ENCODE peak calls at places on chromosomes 6 and 20, in four cellular contexts. Z, L, U and S are unnamed samples. For H3K9me3 and H3K27me3, the result is how much of the 10 kb centered on the place peaks cover.

GRCh38 chr6:4607026-4607704 is 169.0 kb upstream of the CDYL start:
- DNase-seq in U (no peak), Z (peak), L (no peak), S (no peak)

GRCh38 chr20:34637245-34638185 is 39.4 kb downstream of the PIGU start:
- DNase-seq in L (no peak), Z (peak), U (no peak), S (no peak)

GRCh38 chr20:41169791-41170351 is 32.5 kb downstream of the PLCG1 start:
- DNase-seq in L (no peak), Z (peak), U (no peak), S (peak)

GRCh38 chr6:145815875-145816274 is 1.3 kb upstream of the FBXO30 start:
- DNase-seq in U (no peak), L (no peak), Z (peak), S (no peak)

GRCh38 chr6:73558624-73559398 is 38.0 kb upstream of the EEF1A1 start:
- DNase-seq in L (no peak), Z (no peak), U (peak), S (no peak)

GRCh38 chr20:42735539-42735938 is 454.2 kb downstream of the PTPRT start:
- DNase-seq in L (no peak), U (no peak), Z (no peak), S (no peak)

GRCh38 chr6:145669627-145670034 is 65.7 kb downstream of the EPM2A start:
- DNase-seq in Z (peak), U (no peak), L (no peak), S (no peak)

GRCh38 chr6:82176616-82177015 is 70.9 kb downstream of the IBTK start:
- DNase-seq in L (no peak), Z (no peak), U (no peak), S (no peak)

GRCh38 chr6:7811441-7811840 is 85.5 kb downstream of the BMP6 start:
- DNase-seq in L (no peak), U (no peak), Z (no peak), S (no peak)

GRCh38 chr20:42752620-42753019 is 437.1 kb downstream of the PTPRT start:
- DNase-seq in L (no peak), Z (no peak), U (no peak), S (no peak)

GRCh38 chr20:20373046-20373706 is 5.3 kb downstream of the INSM1 start:
- DNase-seq in Z (peak), L (no peak), U (no peak), S (no peak)

GRCh38 chr20:21615617-21616080 is 89.8 kb upstream of the PAX1 start:
- DNase-seq in U (peak), L (no peak), Z (peak), S (no peak)

GRCh38 chr6:21587182-21587924 is 6.2 kb upstream of the SOX4 start:
- DNase-seq in Z (peak), L (no peak), U (peak), S (peak)

GRCh38 chr6:108163267-108163643 is 2.6 kb upstream of the NR2E1 start:
- DNase-seq in U (peak), L (no peak), Z (no peak), S (no peak)

DNA sequence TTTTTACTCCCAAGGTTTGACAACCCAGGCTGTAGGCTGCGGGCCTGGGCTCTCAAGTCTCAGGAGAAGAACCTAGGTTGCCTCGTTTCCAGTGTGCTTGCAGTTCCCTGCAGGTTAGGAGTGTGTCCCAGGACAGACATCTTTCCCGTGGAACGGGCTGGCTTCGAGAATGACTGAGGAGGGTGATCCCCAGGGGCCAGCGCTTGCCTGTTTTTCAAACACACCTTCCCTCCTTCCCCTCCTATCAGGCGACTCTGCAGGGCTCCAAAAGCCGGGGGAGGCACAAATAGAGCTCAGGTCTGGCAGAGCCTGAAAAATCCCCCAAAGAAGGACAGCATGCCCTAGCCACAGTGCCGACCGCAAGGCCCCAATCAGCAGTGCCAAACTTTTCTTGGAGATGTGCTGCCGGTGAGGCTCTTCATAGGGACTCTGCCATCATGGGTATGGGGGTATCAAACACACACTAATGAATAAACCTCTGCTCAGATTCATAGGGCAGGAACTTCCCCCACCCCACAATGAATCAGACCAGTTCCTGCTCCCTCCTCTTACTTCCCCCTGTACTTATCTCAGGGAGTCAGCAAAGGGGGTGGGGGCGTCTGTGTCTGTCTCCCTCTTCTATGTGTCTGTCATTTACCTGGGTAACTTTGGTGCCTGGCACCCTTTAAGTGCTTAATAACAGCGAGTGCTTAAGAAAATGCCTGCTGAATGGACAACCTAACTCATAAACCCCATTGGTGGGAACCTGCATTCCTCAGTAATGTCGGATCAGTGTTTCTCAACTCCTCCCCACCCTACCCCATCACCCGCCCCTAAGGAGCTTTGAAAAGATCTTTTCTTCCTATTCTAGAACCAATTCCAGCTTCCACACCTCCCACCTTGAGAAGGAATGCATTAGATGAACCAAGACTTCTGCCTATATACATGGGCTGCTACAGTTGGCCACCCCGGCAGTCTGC is 1.6 kb downstream of the KCNG1 start:
- DNase-seq in L (no peak), Z (peak), U (peak), S (no peak)
- H3K4me3 ChIP-seq in L (no peak), Z (peak), U (peak), S (no peak)

DNA sequence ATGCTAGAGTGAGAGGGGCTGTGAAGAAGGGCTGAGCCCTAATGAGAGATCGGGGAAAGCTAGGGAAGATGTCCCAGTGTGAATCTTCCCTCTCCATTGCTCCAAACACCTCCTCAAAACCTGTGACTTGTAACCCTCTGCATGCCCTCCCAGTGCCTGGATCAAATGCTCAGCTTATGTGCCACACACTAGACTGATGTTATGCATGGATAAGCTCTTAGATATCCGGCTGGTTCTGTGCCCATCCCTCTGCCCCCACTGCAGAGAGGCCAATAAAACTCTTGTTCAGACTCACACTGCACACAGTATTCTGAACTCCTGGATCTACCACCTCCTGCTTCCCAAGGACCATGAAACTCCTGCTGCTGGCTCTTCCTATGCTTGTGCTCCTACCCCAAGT is at the start of gene DEFB118:
- DNase-seq in L (no peak), Z (no peak), U (no peak), S (no peak)
- H3K9me3 ChIP-seq in L (under half), Z (under half), U (under half), S (under half)

DNA sequence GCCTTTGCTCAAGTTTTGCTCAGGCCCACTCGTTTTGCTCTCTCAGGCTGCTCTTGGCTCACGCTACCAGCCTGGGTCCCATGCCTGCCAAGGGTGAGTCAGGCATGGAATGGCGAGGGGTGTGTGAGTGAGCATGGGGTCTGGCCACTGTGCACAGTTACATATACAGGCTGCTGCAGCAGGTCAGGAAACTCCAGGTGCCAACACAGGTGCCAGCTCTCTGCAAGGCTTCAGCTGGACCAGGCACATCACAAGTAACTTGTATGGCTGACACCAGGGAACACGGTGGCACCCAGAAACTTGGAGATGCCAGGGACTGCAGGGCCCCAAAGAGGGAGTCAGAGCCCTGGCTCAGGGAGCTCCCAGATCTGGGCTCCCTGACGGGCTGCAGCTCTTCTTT is 146.8 kb downstream of the BTBD3 start:
- DNase-seq in U (no peak), L (no peak), Z (no peak), S (no peak)
- H3K27me3 ChIP-seq in U (under half), L (under half), Z (under half), S (under half)

GRCh38 chr6:30689985-30690384 is 799 bp downstream of the NRM start:
- DNase-seq in Z (no peak), L (no peak), U (no peak), S (no peak)

GRCh38 chr6:30689022-30689865 is 1.5 kb downstream of the NRM start:
- DNase-seq in U (no peak), L (no peak), Z (no peak), S (no peak)

GRCh38 chr6:30687659-30688431 is 1.4 kb upstream of the PPP1R18 start:
- DNase-seq in Z (peak), L (no peak), U (no peak), S (no peak)

GRCh38 chr6:30686908-30687658 is 638 bp upstream of the PPP1R18 start:
- DNase-seq in L (peak), U (peak), Z (peak), S (peak)

DNA sequence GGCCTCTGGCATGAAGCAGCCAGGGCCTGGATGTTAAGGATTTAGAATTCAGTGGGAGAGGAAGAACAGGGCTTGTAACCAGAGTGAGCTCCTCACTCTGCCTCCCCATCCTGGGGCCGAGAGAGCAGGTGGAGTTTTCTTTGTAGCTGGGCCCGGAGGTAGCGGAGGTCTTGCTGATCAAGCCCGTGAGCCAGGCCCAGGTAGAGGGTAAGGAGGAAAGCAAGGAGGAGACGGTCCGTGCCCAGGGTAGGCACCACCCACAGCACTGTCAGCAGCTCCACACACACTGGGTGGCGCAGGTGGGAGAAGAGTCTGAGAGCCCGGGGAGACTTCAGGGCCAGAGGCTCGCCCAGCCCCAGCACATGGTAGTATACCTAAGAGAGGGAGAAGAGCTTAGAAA is 2.1 kb upstream of the PPP1R18 start:
- DNase-seq in U (no peak), Z (no peak), L (no peak), S (no peak)
- H3K4me3 ChIP-seq in U (no peak), Z (no peak), L (no peak), S (peak)

DNA sequence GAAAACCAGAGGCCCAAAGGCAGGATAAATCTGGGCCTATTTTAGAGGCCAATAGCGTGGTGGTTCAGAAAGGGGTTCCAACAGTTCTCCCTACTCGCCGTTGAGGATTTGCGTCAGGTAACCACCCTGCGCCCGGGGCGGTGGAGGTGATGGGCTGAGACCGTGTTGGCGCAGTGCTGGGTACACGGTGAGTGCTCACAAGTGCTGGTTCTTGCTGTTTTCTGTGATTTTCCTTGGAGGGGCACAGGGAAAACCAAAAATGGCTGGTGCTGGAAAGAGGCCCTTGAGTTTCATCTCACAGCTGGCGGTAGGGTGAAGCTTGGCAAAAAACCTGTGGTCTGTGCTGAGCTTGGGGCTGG is 35.1 kb upstream of the SCRT2 start:
- DNase-seq in Z (no peak), U (no peak), L (no peak), S (no peak)
- H3K9me3 ChIP-seq in Z (under half), U (under half), L (under half), S (under half)

GRCh38 chr20:61557603-61558002 is 305.5 kb downstream of the CDH4 start:
- DNase-seq in U (peak), L (no peak), Z (no peak), S (no peak)
- H3K27me3 ChIP-seq in U (under half), L (under half), Z (under half), S (under half)

DNA sequence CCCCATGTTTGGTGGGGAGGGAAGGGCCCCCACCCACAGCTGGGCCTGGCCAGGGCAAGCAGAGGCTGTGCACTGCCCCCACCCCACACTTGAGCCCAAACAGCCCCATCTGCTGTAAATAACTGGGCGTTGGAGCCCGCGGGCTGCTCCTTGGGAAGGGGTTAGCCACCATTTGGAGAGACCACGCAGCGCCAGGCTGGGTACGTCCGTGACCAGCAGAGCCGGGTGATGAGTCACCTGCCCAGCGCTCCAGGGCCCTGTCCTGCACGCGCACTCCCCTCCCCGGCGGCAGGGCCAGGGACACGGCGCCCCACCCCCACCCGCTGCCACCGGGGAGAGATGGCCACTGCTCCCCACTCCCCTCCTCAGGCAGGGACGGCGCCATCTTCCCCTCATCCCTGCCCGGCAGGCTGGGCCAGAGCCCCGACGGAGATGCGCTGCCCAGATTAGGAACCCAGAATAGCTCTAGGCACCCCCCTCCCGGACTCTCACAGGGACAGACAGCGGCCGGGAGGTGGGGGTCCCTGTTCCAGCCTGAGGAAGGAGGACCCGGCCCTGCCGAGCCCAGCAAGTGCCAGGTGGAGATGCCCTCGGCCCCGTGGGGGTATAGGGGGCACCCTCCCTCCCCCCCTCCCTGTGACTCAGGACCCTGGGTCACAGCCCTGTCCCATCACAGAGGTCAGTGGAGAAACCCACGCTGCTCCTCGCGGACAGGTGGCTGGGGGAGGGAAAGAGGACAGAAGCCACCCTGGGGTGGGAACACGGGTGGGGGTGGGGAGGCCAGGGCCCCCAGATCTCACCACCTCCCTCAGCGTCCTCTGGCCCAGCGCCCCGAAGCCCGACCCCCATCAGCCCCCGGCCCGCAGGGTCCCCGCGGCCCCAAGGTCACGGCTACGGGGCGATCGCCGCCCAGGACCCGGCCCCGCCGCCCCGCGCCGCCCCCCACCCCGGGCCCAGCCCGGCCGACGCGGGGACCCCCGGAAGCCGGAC is 642 bp downstream of the EEF1A2 start:
- DNase-seq in L (no peak), U (no peak), Z (peak), S (no peak)
- H3K4me3 ChIP-seq in L (no peak), U (peak), Z (peak), S (no peak)

GRCh38 chr6:48689498-48689897 is 578.5 kb upstream of the PTCHD4 start:
- DNase-seq in Z (no peak), U (no peak), L (no peak), S (no peak)
- H3K9me3 ChIP-seq in Z (under half), U (under half), L (under half), S (under half)

GRCh38 chr6:40844241-40844640 is 194.8 kb downstream of the UNC5CL start:
- DNase-seq in L (no peak), U (no peak), Z (no peak), S (no peak)

GRCh38 chr6:40845588-40845987 is 193.4 kb downstream of the UNC5CL start:
- DNase-seq in U (peak), L (no peak), Z (peak), S (no peak)

DNA sequence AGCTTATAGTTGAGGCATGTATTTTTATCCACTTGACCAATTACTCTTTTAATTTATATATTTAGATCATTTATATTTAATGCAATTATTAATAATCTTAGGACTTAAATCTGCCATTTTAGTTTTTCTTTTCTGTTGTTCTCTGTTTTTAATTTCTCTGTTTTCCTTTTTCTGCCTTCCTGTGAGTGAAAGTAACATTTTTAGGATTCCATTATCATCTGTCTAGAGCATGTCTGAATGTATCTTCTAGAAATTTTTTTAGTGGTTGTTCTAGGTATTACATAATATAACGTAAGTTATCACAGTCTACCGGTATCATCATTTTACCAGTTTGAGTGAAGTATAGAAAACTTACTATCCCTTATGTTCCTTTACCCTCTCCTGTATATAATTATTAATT is 197.3 kb downstream of the UNC5CL start:
- DNase-seq in U (no peak), L (no peak), Z (no peak), S (no peak)
- H3K27me3 ChIP-seq in U (under half), L (under half), Z (under half), S (under half)